ENCODE peak calls at places on chromosome X, in four cellular contexts. One of them, this sample, is unnamed.

GRCh38 chrX:43557792-43558191 is 98.3 kb upstream of the MAOA start:
- DNase-seq in mammary epithelial cell: peak; percentile 31
- DNase-seq in psoas muscle: no peak
- DNase-seq in upper lobe of right lung: no peak
- DNase-seq in this sample: no peak

GRCh38 chrX:142001934-142002333 is 98.2 kb downstream of the MAGEC1 start:
- DNase-seq in mammary epithelial cell: no peak
- DNase-seq in psoas muscle: no peak
- DNase-seq in upper lobe of right lung: no peak
- DNase-seq in this sample: no peak

GRCh38 chrX:72247206-72247944 is 8.5 kb upstream of the ERCC6L start:
- DNase-seq in mammary epithelial cell: no peak
- DNase-seq in psoas muscle: no peak
- DNase-seq in upper lobe of right lung: peak; percentile 65
- DNase-seq in this sample: no peak

GRCh38 chrX:131841496-131842410 is 181.3 kb upstream of the STK26 start:
- DNase-seq in mammary epithelial cell: peak; percentile 54
- DNase-seq in psoas muscle: no peak
- DNase-seq in upper lobe of right lung: no peak
- DNase-seq in this sample: peak; percentile 14

GRCh38 chrX:133297284-133297683 is 79.1 kb upstream of the TFDP3 start:
- DNase-seq in mammary epithelial cell: peak; percentile 58
- DNase-seq in psoas muscle: no peak
- DNase-seq in upper lobe of right lung: no peak
- DNase-seq in this sample: peak; percentile 5

GRCh38 chrX:39805022-39805421 is 292.7 kb downstream of the BCOR start:
- DNase-seq in mammary epithelial cell: no peak
- DNase-seq in psoas muscle: no peak
- DNase-seq in upper lobe of right lung: no peak
- DNase-seq in this sample: no peak

GRCh38 chrX:111615227-111615626 is 65.7 kb upstream of the ALG13 start:
- DNase-seq in mammary epithelial cell: peak; percentile 14
- DNase-seq in psoas muscle: no peak
- DNase-seq in upper lobe of right lung: no peak
- DNase-seq in this sample: no peak

GRCh38 chrX:110226931-110227330 is 91.0 kb downstream of the AMMECR1 start:
- DNase-seq in mammary epithelial cell: no peak
- DNase-seq in psoas muscle: no peak
- DNase-seq in upper lobe of right lung: no peak
- DNase-seq in this sample: no peak

GRCh38 chrX:66602381-66602938 is 36.4 kb downstream of the EDA2R start:
- DNase-seq in mammary epithelial cell: no peak
- DNase-seq in psoas muscle: no peak
- DNase-seq in upper lobe of right lung: no peak
- DNase-seq in this sample: no peak

GRCh38 chrX:88991583-88992132 is 244.6 kb downstream of the CPXCR1 start:
- DNase-seq in mammary epithelial cell: no peak
- DNase-seq in psoas muscle: no peak
- DNase-seq in upper lobe of right lung: no peak
- DNase-seq in this sample: no peak

GRCh38 chrX:47091149-47091775 is 13.0 kb downstream of the RGN start:
- DNase-seq in mammary epithelial cell: no peak
- DNase-seq in psoas muscle: no peak
- DNase-seq in upper lobe of right lung: no peak
- DNase-seq in this sample: no peak

GRCh38 chrX:129979207-129979920 is 3.1 kb upstream of the BCORL1 start:
- DNase-seq in mammary epithelial cell: no peak
- DNase-seq in psoas muscle: peak; percentile 53
- DNase-seq in upper lobe of right lung: no peak
- DNase-seq in this sample: no peak

GRCh38 chrX:13666836-13667235 is 13.9 kb downstream of the TCEANC start:
- DNase-seq in mammary epithelial cell: peak; percentile 45
- DNase-seq in psoas muscle: no peak
- DNase-seq in upper lobe of right lung: no peak
- DNase-seq in this sample: no peak

GRCh38 chrX:15790766-15791380 is 589 bp downstream of the ZRSR2 start:
- DNase-seq in mammary epithelial cell: no peak
- DNase-seq in psoas muscle: no peak
- DNase-seq in upper lobe of right lung: no peak
- DNase-seq in this sample: no peak

GRCh38 chrX:83593634-83594294 is 85.7 kb downstream of the POU3F4 start:
- DNase-seq in mammary epithelial cell: no peak
- DNase-seq in psoas muscle: no peak
- DNase-seq in upper lobe of right lung: no peak
- DNase-seq in this sample: no peak

GRCh38 chrX:39645059-39645895 is 452.5 kb downstream of the BCOR start:
- DNase-seq in mammary epithelial cell: peak; percentile 15
- DNase-seq in psoas muscle: peak; percentile 81
- DNase-seq in upper lobe of right lung: no peak
- DNase-seq in this sample: no peak

GRCh38 chrX:47283015-47283771 is 50.4 kb downstream of the USP11 start:
- DNase-seq in mammary epithelial cell: peak; percentile 47
- DNase-seq in psoas muscle: no peak
- DNase-seq in upper lobe of right lung: no peak
- DNase-seq in this sample: no peak

GRCh38 chrX:132415012-132415411 is 73.8 kb downstream of the MBNL3 start:
- DNase-seq in mammary epithelial cell: no peak
- DNase-seq in psoas muscle: no peak
- DNase-seq in upper lobe of right lung: no peak
- DNase-seq in this sample: no peak

GRCh38 chrX:108122748-108123147 is 31.2 kb downstream of the ATG4A start:
- DNase-seq in mammary epithelial cell: peak; percentile 74
- DNase-seq in psoas muscle: no peak
- DNase-seq in upper lobe of right lung: no peak
- DNase-seq in this sample: no peak

GRCh38 chrX:40267334-40268118 is 169.8 kb upstream of the BCOR start:
- DNase-seq in mammary epithelial cell: no peak
- DNase-seq in psoas muscle: no peak
- DNase-seq in upper lobe of right lung: peak; percentile 58
- DNase-seq in this sample: no peak

GRCh38 chrX:73214366-73215094 is at the start of gene NAP1L2:
- DNase-seq in mammary epithelial cell: peak; percentile 62
- DNase-seq in psoas muscle: peak; percentile 46
- DNase-seq in upper lobe of right lung: peak; percentile 62
- DNase-seq in this sample: no peak

GRCh38 chrX:2782778-2783177 is 30.9 kb downstream of the XG start:
- DNase-seq in mammary epithelial cell: no peak
- DNase-seq in psoas muscle: no peak
- DNase-seq in upper lobe of right lung: no peak
- DNase-seq in this sample: no peak

DNA sequence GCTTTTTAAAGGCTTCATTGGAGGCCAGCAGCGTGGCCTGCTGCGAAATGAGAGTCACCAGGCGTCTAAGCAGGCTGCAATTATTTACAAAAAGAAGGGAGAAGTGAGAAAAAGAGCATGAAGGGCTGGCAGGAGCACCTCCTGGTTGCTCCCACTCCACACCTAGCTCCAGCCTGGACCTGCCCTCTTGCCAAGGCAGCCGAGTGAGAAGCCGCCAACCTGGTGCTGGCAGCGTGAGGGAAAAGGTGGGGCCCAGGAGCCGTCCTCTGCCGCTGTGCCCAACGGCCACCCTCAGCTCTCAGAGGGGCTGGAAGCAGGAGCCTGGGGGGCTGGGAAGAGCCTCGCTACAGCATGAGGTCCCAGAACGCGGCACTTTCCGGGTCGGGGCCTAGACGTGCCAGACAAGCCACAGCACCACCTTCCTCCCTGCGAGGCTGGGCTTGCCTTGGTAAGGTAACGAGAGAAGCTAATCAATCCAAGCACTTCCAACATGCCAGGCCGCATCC is 16.3 kb downstream of the SLC6A8 start:
- DNase-seq in mammary epithelial cell: no peak
- DNase-seq in psoas muscle: peak; percentile 53
- DNase-seq in upper lobe of right lung: no peak
- DNase-seq in this sample: no peak
- H3K36me3 ChIP-seq in mammary epithelial cell: peaks cover 6% of the 10 kb centered on the region
- H3K36me3 ChIP-seq in psoas muscle: peaks cover 4% of the 10 kb centered on the region
- H3K36me3 ChIP-seq in upper lobe of right lung: peaks cover 20% of the 10 kb centered on the region
- H3K36me3 ChIP-seq in this sample: peaks cover 1% of the 10 kb centered on the region

GRCh38 chrX:74492720-74493201 is 71.5 kb downstream of the SLC16A2 start:
- DNase-seq in mammary epithelial cell: no peak
- DNase-seq in psoas muscle: no peak
- DNase-seq in upper lobe of right lung: no peak
- DNase-seq in this sample: no peak
- TF ChIP-seq CTCF in mammary epithelial cell: no peak
- TF ChIP-seq CTCF in psoas muscle: peak; percentile 17
- TF ChIP-seq CTCF in upper lobe of right lung: no peak
- TF ChIP-seq CTCF in this sample: no peak

GRCh38 chrX:71128166-71128833 is 9.9 kb downstream of the MED12 start:
- DNase-seq in mammary epithelial cell: no peak
- DNase-seq in psoas muscle: no peak
- DNase-seq in upper lobe of right lung: no peak
- DNase-seq in this sample: peak; percentile 5
- H3K36me3 ChIP-seq in mammary epithelial cell: no peaks in the 10 kb centered on the region
- H3K36me3 ChIP-seq in psoas muscle: peaks cover 92% of the 10 kb centered on the region
- H3K36me3 ChIP-seq in upper lobe of right lung: peaks cover 36% of the 10 kb centered on the region
- H3K36me3 ChIP-seq in this sample: no peaks in the 10 kb centered on the region

GRCh38 chrX:74537011-74537390 is 77.4 kb downstream of the RLIM start:
- DNase-seq in mammary epithelial cell: no peak
- DNase-seq in psoas muscle: peak; percentile 57
- DNase-seq in upper lobe of right lung: no peak
- DNase-seq in this sample: no peak

GRCh38 chrX:74535633-74536141 is 78.7 kb downstream of the RLIM start:
- DNase-seq in mammary epithelial cell: peak; percentile 68
- DNase-seq in psoas muscle: peak; percentile 92
- DNase-seq in upper lobe of right lung: peak; percentile 73
- DNase-seq in this sample: no peak

GRCh38 chrX:74535211-74535621 is 79.2 kb downstream of the RLIM start:
- DNase-seq in mammary epithelial cell: peak; percentile 39
- DNase-seq in psoas muscle: no peak
- DNase-seq in upper lobe of right lung: no peak
- DNase-seq in this sample: no peak

GRCh38 chrX:74534569-74535038 is 79.8 kb downstream of the RLIM start:
- DNase-seq in mammary epithelial cell: peak; percentile 77
- DNase-seq in psoas muscle: no peak
- DNase-seq in upper lobe of right lung: no peak
- DNase-seq in this sample: no peak

DNA sequence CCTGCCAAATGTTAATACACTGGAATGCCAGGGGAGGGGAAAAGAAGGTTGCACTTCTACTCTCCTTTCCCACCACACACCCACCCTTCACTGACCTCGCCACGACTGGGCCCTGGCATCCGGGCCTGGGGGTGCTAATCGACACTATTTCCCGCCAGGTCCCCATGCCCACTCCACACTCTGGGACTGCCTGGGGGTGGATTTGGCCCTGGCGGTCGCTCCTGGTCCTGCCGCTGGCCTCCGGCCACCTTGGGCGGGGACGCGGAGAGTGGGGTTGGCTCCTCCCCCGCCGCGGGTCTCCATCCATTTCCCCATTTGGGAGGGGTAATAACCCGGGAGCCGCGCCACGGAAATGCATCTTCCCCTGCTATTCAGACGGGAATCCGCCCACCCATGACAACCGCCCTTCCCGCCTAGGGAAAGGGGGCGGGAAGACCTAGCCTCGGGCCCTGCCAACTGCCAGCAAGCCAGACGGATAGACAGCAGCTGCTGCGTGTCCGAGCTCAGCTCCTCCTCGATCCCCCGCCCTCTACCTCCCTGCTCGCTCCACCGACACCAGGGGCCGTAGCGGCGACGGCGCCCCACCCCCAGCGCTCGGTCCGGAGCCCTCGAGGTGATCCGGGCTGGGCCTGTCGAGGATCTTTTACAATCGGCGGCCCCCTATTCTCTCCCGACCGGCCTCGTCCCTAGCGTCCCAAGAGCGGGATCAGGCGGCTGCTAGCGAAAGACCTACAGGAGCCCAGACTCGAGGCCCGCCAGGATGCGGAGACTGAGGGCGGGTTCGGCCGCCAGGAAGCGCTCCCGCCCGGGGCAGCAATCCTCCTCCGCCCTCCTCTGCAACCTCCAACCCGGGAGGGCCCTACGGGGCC is 78.0 kb downstream of the RLIM start:
- DNase-seq in mammary epithelial cell: peak; percentile 47
- DNase-seq in psoas muscle: peak; percentile 91
- DNase-seq in upper lobe of right lung: peak; percentile 84
- DNase-seq in this sample: no peak
- TF ChIP-seq CTCF in mammary epithelial cell: peak; percentile 25
- TF ChIP-seq CTCF in psoas muscle: peak; percentile 33
- TF ChIP-seq CTCF in upper lobe of right lung: peak; percentile 42
- TF ChIP-seq CTCF in this sample: peak; percentile 28

GRCh38 chrX:54529559-54530357 is at the start of gene GNL3L:
- DNase-seq in mammary epithelial cell: peak; percentile 80
- DNase-seq in psoas muscle: peak; percentile 94
- DNase-seq in upper lobe of right lung: peak; percentile 95
- DNase-seq in this sample: peak; percentile 42

GRCh38 chrX:54529166-54529558 is 857 bp upstream of the GNL3L start:
- DNase-seq in mammary epithelial cell: no peak
- DNase-seq in psoas muscle: no peak
- DNase-seq in upper lobe of right lung: no peak
- DNase-seq in this sample: no peak

GRCh38 chrX:54530358-54530900 is 410 bp downstream of the GNL3L start:
- DNase-seq in mammary epithelial cell: no peak
- DNase-seq in psoas muscle: no peak
- DNase-seq in upper lobe of right lung: no peak
- DNase-seq in this sample: no peak

GRCh38 chrX:54534271-54534670 is 4.3 kb downstream of the GNL3L start:
- DNase-seq in mammary epithelial cell: no peak
- DNase-seq in psoas muscle: no peak
- DNase-seq in upper lobe of right lung: no peak
- DNase-seq in this sample: no peak
- H3K36me3 ChIP-seq in mammary epithelial cell: no peaks in the 10 kb centered on the region
- H3K36me3 ChIP-seq in psoas muscle: peaks cover 47% of the 10 kb centered on the region
- H3K36me3 ChIP-seq in upper lobe of right lung: no peaks in the 10 kb centered on the region
- H3K36me3 ChIP-seq in this sample: no peaks in the 10 kb centered on the region

GRCh38 chrX:102659790-102660757 is 8.8 kb downstream of the GPRASP1 start:
- DNase-seq in mammary epithelial cell: no peak
- DNase-seq in psoas muscle: peak; percentile 92
- DNase-seq in upper lobe of right lung: peak; percentile 91
- DNase-seq in this sample: peak; percentile 26
- TF ChIP-seq CTCF in mammary epithelial cell: no peak
- TF ChIP-seq CTCF in psoas muscle: no peak
- TF ChIP-seq CTCF in upper lobe of right lung: peak; percentile 9
- TF ChIP-seq CTCF in this sample: no peak